ENCODE peak calls at places on chromosomes 7 and 10, in ten cellular contexts. G is naive thymus-derived CD4-positive, alpha-beta T cell; E is PC-3; P is A549; Q is tibial artery; F is DND-41; Z is CD4-positive, alpha-beta memory T cell; D is breast epithelium; A is pancreas; H is heart right ventricle. Y is an unnamed sample. For H3K4me1, the result is how much of the 10 kb centered on the place peaks cover.

GRCh38 chr10:127762925-127763324 is 25.9 kb downstream of the FOXI2 start:
- DNase-seq in G (no peak), E (no peak), P (no peak), Q (no peak), F (no peak), Z (no peak), D (no peak), A (no peak), H (no peak), Y (no peak)

GRCh38 chr7:103343758-103344452 is 662 bp downstream of the DNAJC2 start:
- DNase-seq in G (peak), E (peak), P (peak), Q (no peak), F (peak), Z (peak), D (no peak), A (no peak), H (no peak), Y (peak)

GRCh38 chr7:117837841-117838240 is 35.4 kb downstream of the CTTNBP2 start:
- DNase-seq in G (no peak), E (peak), P (no peak), Q (no peak), F (no peak), Z (no peak), D (no peak), A (no peak), H (no peak), Y (no peak)

GRCh38 chr7:29937132-29937531 is 52.5 kb downstream of the SCRN1 start:
- DNase-seq in G (no peak), E (peak), P (no peak), Q (no peak), F (no peak), Z (no peak), D (no peak), A (no peak), H (no peak), Y (no peak)

GRCh38 chr10:14508725-14509124 is 178.0 kb upstream of the FRMD4A start:
- DNase-seq in G (no peak), E (no peak), P (no peak), Q (peak), F (no peak), Z (no peak), D (no peak), A (no peak), H (no peak), Y (no peak)

GRCh38 chr7:66503551-66504031 is 125.1 kb upstream of the KCTD7 start:
- DNase-seq in G (no peak), E (no peak), P (no peak), Q (no peak), F (no peak), Z (no peak), D (no peak), A (peak), H (no peak), Y (no peak)

GRCh38 chr7:81232084-81232799 is 313.4 kb upstream of the SEMA3C start:
- DNase-seq in G (no peak), E (no peak), P (no peak), Q (no peak), F (no peak), Z (no peak), D (no peak), A (peak), H (peak), Y (no peak)

GRCh38 chr7:16647435-16647960 is 1.5 kb downstream of the BZW2 start:
- DNase-seq in G (no peak), E (no peak), P (no peak), Q (no peak), F (no peak), Z (no peak), D (no peak), A (no peak), H (no peak), Y (no peak)

GRCh38 chr10:73968101-73968515 is 29.8 kb upstream of the VCL start:
- DNase-seq in G (no peak), E (no peak), P (no peak), Q (no peak), F (no peak), Z (no peak), D (no peak), A (no peak), H (no peak), Y (peak)

GRCh38 chr7:99837649-99838361 is 10.0 kb downstream of the CYP3A43 start:
- DNase-seq in G (no peak), E (peak), P (no peak), Q (no peak), F (no peak), Z (no peak), D (no peak), A (no peak), H (no peak), Y (no peak)

GRCh38 chr10:101958691-101959090 is 97.3 kb downstream of the ARMH3 start:
- DNase-seq in G (no peak), E (no peak), P (no peak), Q (no peak), F (no peak), Z (no peak), D (no peak), A (no peak), H (no peak), Y (no peak)

GRCh38 chr7:47523401-47523800 is 58.5 kb downstream of the TNS3 start:
- DNase-seq in G (no peak), E (no peak), P (no peak), Q (no peak), F (no peak), Z (no peak), D (no peak), A (no peak), H (no peak), Y (no peak)

DNA sequence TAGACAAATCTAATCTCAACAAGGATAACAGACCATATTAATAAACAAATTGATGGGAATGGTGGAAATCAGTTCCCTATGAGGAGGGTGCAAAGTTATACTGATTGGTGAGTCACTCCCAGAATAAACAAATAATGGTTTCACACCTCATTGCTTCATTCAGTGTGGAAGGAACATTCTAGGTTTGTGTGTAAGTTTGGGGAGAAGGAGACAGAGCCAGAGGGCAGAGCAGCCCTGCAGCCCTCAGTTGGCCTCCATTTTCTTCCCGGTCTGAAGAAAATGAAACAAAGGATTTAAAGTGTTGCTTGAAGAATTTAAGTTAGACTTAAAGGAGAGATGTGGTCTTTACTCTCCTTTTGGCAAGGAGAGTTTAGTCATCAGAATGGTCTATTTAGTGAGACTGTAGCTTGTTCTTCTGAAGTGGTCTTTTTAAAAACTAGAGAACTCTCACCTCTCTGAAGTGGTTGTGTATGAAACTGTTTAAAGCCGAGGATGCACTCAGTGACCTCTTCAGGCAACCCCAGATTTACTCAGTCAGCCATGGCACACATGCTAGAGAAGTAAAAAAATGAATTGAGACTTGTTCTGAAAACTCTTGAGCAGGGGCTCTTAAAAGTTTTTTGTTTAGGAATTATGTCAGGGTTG is 27.2 kb downstream of the IKZF1 start:
- DNase-seq in G (peak), E (no peak), P (no peak), Q (no peak), F (peak), Z (peak), D (no peak), A (no peak), H (no peak), Y (no peak)
- H3K4me1 ChIP-seq in G (half or more), E (under half), P (under half), Q (under half), F (half or more), Z (half or more), D (under half), A (under half), H (under half), Y (under half)

DNA sequence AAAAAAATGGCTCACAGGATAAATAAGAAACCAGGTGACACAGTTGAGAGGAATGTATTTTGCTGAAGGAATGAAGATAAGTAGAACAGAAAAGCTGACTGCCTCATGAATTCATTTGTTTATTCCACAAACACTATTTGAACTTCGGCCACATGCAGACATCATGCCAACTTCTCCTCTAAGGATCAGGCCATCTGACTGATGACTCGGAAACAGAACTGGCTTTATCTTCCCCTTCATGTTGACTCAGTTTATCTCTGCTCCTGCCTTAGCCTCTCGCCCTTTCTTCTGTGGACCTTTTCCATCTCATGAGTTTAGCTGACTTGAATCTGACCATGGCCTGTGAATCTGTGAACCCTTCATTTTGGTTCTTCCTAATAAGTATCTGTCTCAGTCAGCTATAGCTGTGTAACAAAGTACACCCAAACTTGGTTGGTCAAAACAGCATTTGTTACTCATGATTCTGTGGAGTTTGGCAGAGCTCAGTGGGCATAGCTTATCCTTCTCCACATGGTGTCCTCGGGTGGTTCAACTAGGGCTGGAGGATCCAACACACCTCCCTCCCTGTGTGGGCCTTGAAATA is 44.0 kb upstream of the GRID1 start:
- DNase-seq in G (no peak), E (peak), P (no peak), Q (no peak), F (no peak), Z (no peak), D (no peak), A (no peak), H (no peak), Y (no peak)
- H3K4me3 ChIP-seq in G (no peak), E (no peak), P (no peak), Q (no peak), F (peak), Z (no peak), D (no peak), A (no peak), H (no peak), Y (no peak)

DNA sequence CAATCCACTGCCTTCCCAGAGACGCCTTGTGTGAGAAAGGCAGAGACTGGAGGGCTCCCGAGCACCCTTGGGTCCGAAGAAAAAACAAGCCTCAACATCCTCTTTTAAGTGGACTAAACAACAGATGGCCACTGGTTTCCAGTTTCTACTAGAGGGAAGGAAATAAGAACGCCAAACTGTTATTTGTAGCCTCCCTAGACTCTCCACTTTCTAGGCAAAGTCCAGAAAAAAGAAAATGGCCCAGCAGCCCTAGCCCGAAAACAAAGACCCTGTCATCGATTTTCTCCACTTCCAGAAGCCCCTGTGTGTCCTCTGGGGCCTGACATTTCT is 6.0 kb downstream of the RGS10 start:
- DNase-seq in G (no peak), E (no peak), P (no peak), Q (no peak), F (no peak), Z (no peak), D (no peak), A (no peak), H (no peak), Y (no peak)
- H3K4me1 ChIP-seq in G (half or more), E (under half), P (under half), Q (under half), F (under half), Z (half or more), D (under half), A (under half), H (under half), Y (under half)

GRCh38 chr10:123134915-123135414 is 805 bp upstream of the HMX3 start:
- DNase-seq in G (no peak), E (no peak), P (no peak), Q (no peak), F (no peak), Z (no peak), D (no peak), A (peak), H (no peak), Y (no peak)
- H3K4me3 ChIP-seq in G (peak), E (no peak), P (peak), Q (no peak), F (no peak), Z (no peak), D (peak), A (no peak), H (peak), Y (peak)

DNA sequence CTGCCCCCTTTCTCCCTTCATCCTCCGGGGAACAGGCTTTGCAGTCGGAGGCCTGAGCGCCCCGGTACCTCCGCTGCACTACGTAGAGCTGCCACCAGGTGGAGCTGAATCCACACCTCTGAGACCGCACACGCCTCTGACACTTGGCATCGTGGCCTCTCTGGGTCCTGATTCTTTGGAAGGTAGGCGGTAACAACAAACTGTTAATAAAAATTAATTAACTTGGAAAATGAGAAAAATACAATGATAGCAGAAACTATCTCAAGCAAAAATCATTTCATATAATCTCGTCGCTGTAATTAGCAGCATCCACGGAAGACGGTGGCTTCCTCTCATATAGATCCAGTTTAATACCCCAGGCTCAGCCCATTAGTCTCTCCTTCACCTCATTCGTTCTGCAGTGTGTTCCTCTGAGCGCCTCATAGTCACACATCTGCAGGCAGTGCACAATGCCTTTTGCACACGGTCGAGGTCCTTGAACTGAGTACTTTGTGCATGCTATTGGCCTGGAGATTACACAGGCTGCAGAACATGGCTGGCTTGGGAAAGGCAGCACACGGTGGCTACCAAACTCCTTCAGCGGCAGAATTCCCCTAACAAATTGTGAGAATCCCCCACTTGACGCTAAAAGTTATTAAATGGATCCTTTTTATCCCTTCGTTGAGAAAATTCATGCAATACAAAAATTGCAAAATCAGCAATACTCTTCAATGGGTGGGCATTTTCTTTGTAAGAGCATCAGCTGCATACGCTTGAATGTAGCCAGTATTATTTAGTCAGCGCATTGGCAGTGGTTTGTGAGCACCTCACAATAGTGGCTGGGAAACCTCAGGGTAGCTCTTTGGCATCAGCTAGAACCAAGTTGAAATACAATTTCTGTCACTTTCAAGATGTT is 18.7 kb downstream of the OR9A2 start:
- DNase-seq in G (peak), E (peak), P (peak), Q (peak), F (peak), Z (peak), D (peak), A (peak), H (peak), Y (peak)
- H3K4me1 ChIP-seq in G (under half), E (under half), P (under half), Q (under half), F (under half), Z (under half), D (under half), A (under half), H (under half), Y (under half)

DNA sequence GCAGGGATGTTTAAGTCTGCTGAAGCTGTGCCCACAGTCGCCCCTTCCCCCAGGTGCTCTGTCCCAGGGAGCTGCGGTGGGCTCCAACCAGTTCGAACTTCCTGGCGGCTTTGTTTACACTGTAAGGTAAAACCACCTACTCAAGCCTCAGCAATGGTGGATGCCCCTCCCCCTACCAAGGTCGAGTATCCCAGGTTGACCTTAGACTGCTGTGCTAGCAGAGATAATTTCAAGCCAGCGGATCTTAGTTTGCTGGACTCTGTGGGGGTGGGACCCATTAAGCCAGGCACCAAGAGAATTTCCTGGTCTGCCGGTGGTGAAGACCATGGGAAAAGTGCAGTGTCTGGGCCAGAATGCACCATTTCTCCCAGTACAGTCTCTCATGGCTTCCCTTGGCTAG is 56.0 kb downstream of the CCDC7 start:
- DNase-seq in G (no peak), E (no peak), P (no peak), Q (no peak), F (no peak), Z (no peak), D (no peak), A (no peak), H (no peak), Y (no peak)
- H3K4me3 ChIP-seq in G (no peak), E (no peak), P (no peak), Q (no peak), F (no peak), Z (no peak), D (no peak), A (no peak), H (no peak), Y (no peak)

DNA sequence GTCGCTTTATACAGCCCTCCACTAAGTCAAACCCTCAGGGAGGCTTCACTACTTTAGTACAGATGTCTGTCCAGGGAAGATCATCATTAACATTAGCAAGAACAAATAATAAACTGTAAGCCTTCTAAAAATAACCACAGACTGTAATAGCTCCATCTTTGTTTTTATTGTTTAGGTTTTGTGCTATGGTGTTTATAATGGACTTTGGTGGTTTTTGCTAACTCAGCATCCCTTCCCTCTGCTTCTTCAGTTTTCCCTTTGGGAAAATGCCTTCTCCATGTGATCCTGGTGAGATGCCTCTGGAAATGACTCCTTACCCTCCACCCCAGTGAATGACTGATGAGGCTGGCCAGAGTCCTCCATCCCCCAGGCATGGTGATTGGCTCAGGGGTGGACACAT is 131.3 kb downstream of the ICA1 start:
- DNase-seq in G (no peak), E (no peak), P (no peak), Q (no peak), F (no peak), Z (no peak), D (no peak), A (no peak), H (no peak), Y (no peak)
- H3K4me1 ChIP-seq in G (half or more), E (under half), P (under half), Q (under half), F (under half), Z (half or more), D (under half), A (under half), H (under half), Y (under half)

DNA sequence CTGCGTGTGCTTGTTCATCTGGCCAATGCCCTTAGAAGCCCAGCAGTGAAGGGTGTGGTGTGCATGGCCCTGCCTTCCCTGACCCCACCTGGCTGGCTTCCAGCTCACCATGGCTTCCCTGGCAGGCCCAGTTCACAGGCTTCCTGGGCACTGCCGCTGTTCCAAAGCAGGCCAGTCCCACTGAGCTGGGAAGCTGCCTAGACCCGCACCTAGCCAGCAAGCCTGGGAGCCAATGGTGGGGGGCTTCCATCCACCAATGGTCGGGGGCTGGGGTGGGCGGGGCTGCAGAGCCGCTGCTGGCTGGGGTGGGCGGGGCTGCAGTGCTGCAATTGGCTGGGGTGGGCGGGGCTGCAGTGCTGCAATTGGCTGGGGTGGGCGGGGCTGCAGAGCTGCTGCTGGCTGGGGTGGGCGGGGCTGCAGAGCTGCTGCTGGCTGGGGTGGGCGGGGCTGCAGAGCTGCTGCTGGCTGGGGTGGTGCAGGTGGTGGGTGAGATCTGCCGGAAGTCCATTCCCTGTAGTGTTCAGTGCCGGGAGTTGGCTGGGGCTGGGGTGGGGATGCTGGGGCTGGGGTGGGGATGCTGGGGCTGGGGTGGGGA is 12.4 kb downstream of the CALY start:
- DNase-seq in G (peak), E (peak), P (peak), Q (peak), F (peak), Z (peak), D (no peak), A (peak), H (peak), Y (peak)
- H3K4me3 ChIP-seq in G (no peak), E (peak), P (peak), Q (no peak), F (no peak), Z (no peak), D (peak), A (no peak), H (no peak), Y (peak)